ENCODE peak calls at places on chromosomes 2 and 18, in ten cellular contexts. K, Q, W, Y, S, I, B, J, R and V are unnamed samples. For H3K9me3 and H3K4me1, the result is how much of the 10 kb centered on the place peaks cover.

GRCh38 chr18:58529714-58530354 is 99.1 kb downstream of the ALPK2 start:
- DNase-seq in K (peak), Q (peak), W (no peak), Y (peak), S (peak), I (peak), B (no peak), J (peak), R (peak), V (peak)

GRCh38 chr2:104790100-104790811 is 63.7 kb upstream of the POU3F3 start:
- DNase-seq in K (no peak), Q (no peak), W (peak), Y (no peak), S (no peak), I (no peak), B (no peak), J (no peak), R (no peak), V (no peak)

GRCh38 chr2:4937550-4937949 is 754.6 kb upstream of the SOX11 start:
- DNase-seq in K (peak), Q (no peak), W (no peak), Y (no peak), S (no peak), I (no peak), B (no peak), J (no peak), R (no peak), V (no peak)

GRCh38 chr2:120661551-120661950 is 74.1 kb upstream of the GLI2 start:
- DNase-seq in K (no peak), Q (no peak), W (no peak), Y (no peak), S (peak), I (no peak), B (no peak), J (no peak), R (no peak), V (no peak)

GRCh38 chr2:127410871-127411396 is 7.3 kb upstream of the PROC start:
- DNase-seq in K (no peak), Q (no peak), W (no peak), Y (no peak), S (no peak), I (no peak), B (peak), J (no peak), R (peak), V (peak)

GRCh38 chr2:27407798-27408491 is 1.4 kb downstream of the PPM1G start:
- DNase-seq in K (peak), Q (no peak), W (no peak), Y (no peak), S (no peak), I (peak), B (peak), J (peak), R (peak), V (peak)

GRCh38 chr2:219296142-219296541 is 13.1 kb downstream of the PTPRN start:
- DNase-seq in K (no peak), Q (no peak), W (no peak), Y (no peak), S (no peak), I (no peak), B (no peak), J (peak), R (no peak), V (no peak)

GRCh38 chr2:61426267-61426897 is 44.5 kb downstream of the USP34 start:
- DNase-seq in K (peak), Q (peak), W (no peak), Y (no peak), S (no peak), I (peak), B (peak), J (peak), R (no peak), V (peak)

GRCh38 chr18:12408247-12408869 is 629 bp downstream of the PRELID3A start:
- DNase-seq in K (peak), Q (no peak), W (no peak), Y (peak), S (no peak), I (peak), B (no peak), J (no peak), R (no peak), V (peak)

GRCh38 chr2:233853883-233854240 is 473 bp downstream of the HJURP start:
- DNase-seq in K (no peak), Q (no peak), W (peak), Y (no peak), S (no peak), I (no peak), B (no peak), J (no peak), R (no peak), V (no peak)

GRCh38 chr18:8153887-8154583 is 455.2 kb upstream of the RAB12 start:
- DNase-seq in K (no peak), Q (no peak), W (no peak), Y (no peak), S (no peak), I (no peak), B (no peak), J (no peak), R (peak), V (no peak)

GRCh38 chr2:96727431-96727830 is 12.4 kb downstream of the LMAN2L start:
- DNase-seq in K (no peak), Q (no peak), W (no peak), Y (no peak), S (no peak), I (no peak), B (peak), J (no peak), R (no peak), V (no peak)

GRCh38 chr2:231047270-231047921 is 9.3 kb upstream of the PSMD1 start:
- DNase-seq in K (no peak), Q (no peak), W (no peak), Y (no peak), S (no peak), I (no peak), B (no peak), J (no peak), R (no peak), V (no peak)

GRCh38 chr2:64404002-64404731 is 49.8 kb upstream of the LGALSL start:
- DNase-seq in K (no peak), Q (peak), W (peak), Y (peak), S (peak), I (peak), B (no peak), J (no peak), R (peak), V (peak)

GRCh38 chr2:210553371-210553770 is 3.0 kb upstream of the CPS1 start:
- DNase-seq in K (no peak), Q (no peak), W (no peak), Y (no peak), S (no peak), I (no peak), B (peak), J (no peak), R (no peak), V (peak)

GRCh38 chr2:109174214-109174613 is 45.2 kb downstream of the SH3RF3 start:
- DNase-seq in K (no peak), Q (no peak), W (no peak), Y (no peak), S (no peak), I (no peak), B (no peak), J (no peak), R (no peak), V (no peak)

GRCh38 chr2:211816739-211817138 is 721.9 kb downstream of the ERBB4 start:
- DNase-seq in K (peak), Q (no peak), W (no peak), Y (no peak), S (no peak), I (no peak), B (no peak), J (no peak), R (no peak), V (no peak)

GRCh38 chr2:113212245-113213060 is 38.7 kb downstream of the PSD4 start:
- DNase-seq in K (peak), Q (no peak), W (peak), Y (peak), S (peak), I (no peak), B (no peak), J (no peak), R (no peak), V (no peak)

GRCh38 chr18:43049021-43049420 is 66.5 kb downstream of the RIT2 start:
- DNase-seq in K (no peak), Q (no peak), W (no peak), Y (no peak), S (no peak), I (no peak), B (no peak), J (no peak), R (peak), V (no peak)

GRCh38 chr2:112629823-112630222 is 15.9 kb upstream of the SLC20A1 start:
- DNase-seq in K (no peak), Q (no peak), W (no peak), Y (no peak), S (no peak), I (no peak), B (no peak), J (no peak), R (no peak), V (no peak)

GRCh38 chr18:24031916-24032315 is 17.4 kb downstream of the TTC39C start:
- DNase-seq in K (no peak), Q (no peak), W (no peak), Y (no peak), S (no peak), I (no peak), B (no peak), J (no peak), R (no peak), V (no peak)

GRCh38 chr2:190974629-190975361 is 39.2 kb downstream of the STAT1 start:
- DNase-seq in K (no peak), Q (no peak), W (no peak), Y (no peak), S (peak), I (no peak), B (no peak), J (no peak), R (no peak), V (no peak)

GRCh38 chr18:11163668-11164067 is 14.3 kb upstream of the PIEZO2 start:
- DNase-seq in K (peak), Q (peak), W (peak), Y (no peak), S (peak), I (no peak), B (no peak), J (peak), R (peak), V (peak)

GRCh38 chr2:232873909-232874641 is 4.0 kb downstream of the SNORC start:
- DNase-seq in K (no peak), Q (no peak), W (no peak), Y (no peak), S (no peak), I (peak), B (no peak), J (no peak), R (no peak), V (peak)

GRCh38 chr2:240351088-240351741 is 84.2 kb upstream of the GPC1 start:
- DNase-seq in K (peak), Q (no peak), W (no peak), Y (no peak), S (no peak), I (no peak), B (no peak), J (no peak), R (no peak), V (no peak)

GRCh38 chr2:135960598-135961551 is 24.6 kb downstream of the DARS1 start:
- DNase-seq in K (peak), Q (no peak), W (no peak), Y (no peak), S (no peak), I (no peak), B (no peak), J (no peak), R (peak), V (peak)

GRCh38 chr2:217142649-217143266 is 282.9 kb upstream of the TNP1 start:
- DNase-seq in K (peak), Q (no peak), W (no peak), Y (no peak), S (no peak), I (peak), B (no peak), J (peak), R (no peak), V (peak)

GRCh38 chr2:217138284-217138683 is 278.4 kb upstream of the TNP1 start:
- DNase-seq in K (no peak), Q (no peak), W (no peak), Y (no peak), S (no peak), I (no peak), B (no peak), J (no peak), R (no peak), V (no peak)
- H3K9me3 ChIP-seq in K (under half), Q (under half), W (under half), Y (under half), S (under half), I (under half), B (under half), J (under half), R (under half), V (under half)

GRCh38 chr2:36478999-36479398 is 119.0 kb downstream of the FEZ2 start:
- DNase-seq in K (no peak), Q (no peak), W (no peak), Y (no peak), S (no peak), I (no peak), B (no peak), J (peak), R (no peak), V (no peak)

GRCh38 chr2:36479406-36479805 is 118.6 kb downstream of the FEZ2 start:
- DNase-seq in K (no peak), Q (no peak), W (peak), Y (no peak), S (no peak), I (no peak), B (no peak), J (no peak), R (no peak), V (no peak)

GRCh38 chr2:36481709-36482108 is 116.3 kb downstream of the FEZ2 start:
- DNase-seq in K (no peak), Q (no peak), W (no peak), Y (no peak), S (no peak), I (no peak), B (no peak), J (no peak), R (no peak), V (no peak)

GRCh38 chr2:36480596-36480995 is 117.4 kb downstream of the FEZ2 start:
- DNase-seq in K (no peak), Q (no peak), W (no peak), Y (no peak), S (no peak), I (no peak), B (no peak), J (no peak), R (no peak), V (no peak)

GRCh38 chr2:36480028-36480427 is 117.9 kb downstream of the FEZ2 start:
- DNase-seq in K (no peak), Q (no peak), W (no peak), Y (no peak), S (no peak), I (no peak), B (no peak), J (no peak), R (no peak), V (no peak)
- H3K4me1 ChIP-seq in K (half or more), Q (half or more), W (under half), Y (under half), S (under half), I (under half), B (under half), J (under half), R (under half), V (under half)

GRCh38 chr18:809985-810642 is 1.9 kb downstream of the YES1 start:
- DNase-seq in K (no peak), Q (no peak), W (no peak), Y (no peak), S (no peak), I (no peak), B (no peak), J (no peak), R (no peak), V (peak)
- H3K4me3 ChIP-seq in K (no peak), Q (peak), W (no peak), Y (no peak), S (peak), I (no peak), B (peak), J (peak), R (no peak), V (no peak)

GRCh38 chr18:14962626-14963025 is 214.7 kb downstream of the ANKRD30B start:
- DNase-seq in K (no peak), Q (no peak), W (no peak), Y (no peak), S (no peak), I (no peak), B (no peak), J (no peak), R (no peak), V (no peak)
- H3K9me3 ChIP-seq in K (under half), Q (under half), W (under half), Y (under half), S (under half), I (under half), B (under half), J (under half), R (under half), V (under half)

GRCh38 chr2:217856159-217856558 is 146.6 kb downstream of the TNS1 start:
- DNase-seq in K (no peak), Q (no peak), W (no peak), Y (no peak), S (no peak), I (no peak), B (no peak), J (no peak), R (no peak), V (no peak)
- H3K4me1 ChIP-seq in K (under half), Q (half or more), W (half or more), Y (under half), S (half or more), I (half or more), B (under half), J (under half), R (under half), V (under half)

DNA sequence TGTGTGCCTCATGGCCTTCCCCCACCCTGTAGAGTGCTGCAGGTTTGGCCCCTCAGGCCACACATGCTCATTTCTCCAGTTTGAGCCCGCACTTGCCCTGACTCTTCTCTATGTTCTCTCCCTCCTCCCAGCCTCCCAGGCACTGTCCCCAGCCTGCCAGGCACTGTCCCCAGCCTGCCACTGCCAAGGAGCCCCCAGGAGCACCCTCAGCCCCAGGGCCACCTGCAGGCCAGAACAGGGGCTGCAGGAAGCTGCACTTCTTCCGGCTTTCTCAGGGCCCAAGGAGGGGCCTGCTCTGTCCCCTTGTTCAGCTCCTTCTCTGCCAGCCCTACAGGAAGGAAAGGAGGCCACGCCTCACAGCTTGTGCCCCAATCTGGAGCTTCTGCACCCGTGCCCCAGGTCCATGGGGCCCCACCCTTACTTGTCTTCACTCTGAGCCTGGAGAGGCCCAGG is 31.6 kb downstream of the CYP26B1 start:
- DNase-seq in K (peak), Q (no peak), W (peak), Y (peak), S (no peak), I (no peak), B (no peak), J (peak), R (no peak), V (no peak)
- H3K4me3 ChIP-seq in K (no peak), Q (no peak), W (no peak), Y (no peak), S (no peak), I (no peak), B (peak), J (no peak), R (no peak), V (no peak)

GRCh38 chr2:13240061-13240460 is 523.3 kb downstream of the TRIB2 start:
- DNase-seq in K (no peak), Q (no peak), W (no peak), Y (no peak), S (no peak), I (no peak), B (no peak), J (no peak), R (no peak), V (no peak)
- H3K9me3 ChIP-seq in K (under half), Q (under half), W (under half), Y (under half), S (under half), I (under half), B (under half), J (under half), R (under half), V (under half)